ENCODE peak calls at places on chromosomes 6 and 20, in five cellular contexts. A, Y, C, P and I are unnamed samples.

GRCh38 chr20:675453-676314 is at the start of gene SCRT2:
- DNase-seq in Y (peak; percentile 75), A (peak; percentile 73), C (peak; percentile 38), P (peak; percentile 95), I (no peak)

GRCh38 chr20:381581-382290 is 1.2 kb downstream of the TRIB3 start:
- DNase-seq in A (peak; percentile 65), C (peak; percentile 50), Y (peak; percentile 77), P (peak; percentile 62), I (peak; percentile 22)

GRCh38 chr6:116364361-116364760 is 6.4 kb upstream of the DSE start:
- DNase-seq in A (no peak), C (no peak), P (no peak), Y (no peak), I (no peak)

GRCh38 chr6:105402090-105402980 is 547 bp downstream of the PREP start:
- DNase-seq in C (peak; percentile 31), Y (peak; percentile 55), P (peak; percentile 21), A (peak; percentile 48), I (no peak)

GRCh38 chr20:46683939-46684750 is 5.1 kb downstream of the TP53RK start:
- DNase-seq in A (peak; percentile 69), C (peak; percentile 76), Y (peak; percentile 87), P (peak; percentile 81), I (no peak)

GRCh38 chr6:170165085-170165484 is 125.8 kb downstream of the DLL1 start:
- DNase-seq in A (no peak), C (no peak), Y (no peak), P (no peak), I (no peak)

GRCh38 chr6:140178550-140179334 is 804.3 kb upstream of the CITED2 start:
- DNase-seq in A (peak; percentile 29), C (peak; percentile 40), Y (peak; percentile 49), P (no peak), I (peak; percentile 70)

GRCh38 chr6:164097557-164098398 is 683.3 kb downstream of the QKI start:
- DNase-seq in P (peak; percentile 36), C (peak; percentile 47), A (peak; percentile 78), Y (peak; percentile 75), I (no peak)

GRCh38 chr6:44278774-44279697 is 8.8 kb downstream of the TMEM151B start:
- DNase-seq in P (no peak), Y (no peak), A (no peak), C (no peak), I (no peak)

GRCh38 chr6:82616386-82617028 is 252.9 kb downstream of the TPBG start:
- DNase-seq in C (no peak), A (no peak), Y (peak; percentile 38), P (no peak), I (no peak)

GRCh38 chr6:56311086-56311485 is 63.7 kb upstream of the COL21A1 start:
- DNase-seq in P (no peak), Y (no peak), C (no peak), A (no peak), I (no peak)

GRCh38 chr6:14466278-14466677 is 348.7 kb downstream of the CD83 start:
- DNase-seq in P (no peak), A (no peak), Y (peak; percentile 7), C (no peak), I (no peak)

DNA sequence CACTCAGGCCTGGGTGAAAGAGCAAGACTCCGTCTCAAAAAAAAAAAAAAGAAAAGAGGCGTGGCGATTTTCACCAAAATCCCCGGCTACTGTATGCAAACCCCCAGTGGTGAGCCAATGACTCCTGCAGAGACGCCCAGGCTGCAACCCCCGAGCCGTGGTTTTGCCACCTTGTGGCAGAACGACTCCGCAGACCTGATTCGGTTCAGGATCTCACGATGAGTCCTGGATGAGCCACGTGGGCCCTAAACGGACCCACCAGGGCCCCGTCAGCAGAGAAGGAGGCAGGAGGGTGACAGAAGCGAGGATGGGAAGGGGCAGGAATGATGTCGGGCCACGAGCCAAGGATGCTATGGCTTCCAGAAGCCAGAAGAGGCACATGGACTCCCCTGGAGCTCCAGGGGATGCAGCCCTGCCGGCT is 42.5 kb downstream of the SLC2A4RG start:
- DNase-seq in A (no peak), P (no peak), C (no peak), Y (no peak), I (no peak)
- TF ChIP-seq CTCF in A (no peak), P (no peak), C (no peak), Y (no peak), I (no peak)

GRCh38 chr6:136784910-136785746 is 7.1 kb downstream of the MAP3K5 start:
- DNase-seq in A (no peak), Y (peak; percentile 63), P (no peak), C (no peak), I (no peak)

GRCh38 chr6:136784271-136784664 is 8.0 kb downstream of the MAP3K5 start:
- DNase-seq in P (no peak), C (no peak), Y (no peak), A (no peak), I (no peak)

GRCh38 chr6:136788069-136788902 is 4.0 kb downstream of the MAP3K5 start:
- DNase-seq in Y (peak; percentile 93), C (peak; percentile 58), A (peak; percentile 86), P (no peak), I (peak; percentile 62)

GRCh38 chr6:136787726-136788068 is 4.6 kb downstream of the MAP3K5 start:
- DNase-seq in Y (no peak), A (no peak), C (no peak), P (no peak), I (no peak)

GRCh38 chr6:136786708-136787107 is 5.6 kb downstream of the MAP3K5 start:
- DNase-seq in P (no peak), C (no peak), Y (no peak), A (no peak), I (no peak)
- H3K4me3 ChIP-seq in P (no peak overlapping the region), C (no peak overlapping the region), Y (no peak overlapping the region), A (no peak overlapping the region), I (no peak overlapping the region)

GRCh38 chr20:6140947-6141346 is 18.1 kb upstream of the FERMT1 start:
- DNase-seq in Y (peak; percentile 17), A (no peak), C (no peak), P (peak; percentile 14), I (no peak)
- TF ChIP-seq CTCF in Y (peak; percentile 44), A (peak; percentile 28), C (peak; percentile 46), P (peak; percentile 21), I (peak; percentile 27)

DNA sequence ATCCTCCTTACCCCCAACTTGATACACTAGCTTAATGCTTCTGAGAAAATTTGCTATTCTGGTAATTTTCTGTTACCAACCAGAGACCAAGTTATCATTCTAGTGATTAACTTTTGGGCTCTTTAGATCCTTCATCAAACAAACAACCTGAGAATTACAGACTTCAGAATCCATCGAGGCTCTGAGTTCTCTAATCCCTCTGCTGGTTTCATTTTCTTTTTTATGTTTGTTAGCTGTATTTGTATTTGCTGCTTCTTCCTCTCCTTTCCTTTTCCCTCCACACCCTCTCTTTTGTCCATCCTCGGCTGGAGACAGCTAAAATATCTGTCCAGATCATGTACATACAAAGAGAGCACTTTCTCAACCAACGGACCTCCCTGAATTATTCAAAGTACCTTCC is 98.7 kb upstream of the RIPOR2 start:
- DNase-seq in A (no peak), C (no peak), P (no peak), Y (no peak), I (no peak)
- H3K4me3 ChIP-seq in A (no peak overlapping the region), C (no peak overlapping the region), P (no peak overlapping the region), Y (no peak overlapping the region), I (no peak overlapping the region)

GRCh38 chr20:45229264-45230056 is 8.3 kb downstream of the SEMG2 start:
- DNase-seq in P (peak; percentile 30), Y (peak; percentile 7), C (no peak), A (no peak), I (no peak)
- TF ChIP-seq CTCF in P (peak; percentile 54), Y (peak; percentile 55), C (peak; percentile 71), A (peak; percentile 44), I (peak; percentile 54)

GRCh38 chr6:133893324-133893692 is 4.4 kb downstream of the TCF21 start:
- DNase-seq in P (no peak), Y (no peak), A (no peak), C (no peak), I (no peak)

GRCh38 chr6:133896344-133896721 is 7.4 kb downstream of the TCF21 start:
- DNase-seq in P (no peak), C (no peak), A (no peak), Y (no peak), I (no peak)

GRCh38 chr6:133894369-133894768 is 5.5 kb downstream of the TCF21 start:
- DNase-seq in P (no peak), C (no peak), Y (no peak), A (no peak), I (no peak)

GRCh38 chr6:133895573-133896343 is 6.8 kb downstream of the TCF21 start:
- DNase-seq in C (no peak), P (peak; percentile 63), Y (peak; percentile 50), A (peak; percentile 47), I (no peak)

DNA sequence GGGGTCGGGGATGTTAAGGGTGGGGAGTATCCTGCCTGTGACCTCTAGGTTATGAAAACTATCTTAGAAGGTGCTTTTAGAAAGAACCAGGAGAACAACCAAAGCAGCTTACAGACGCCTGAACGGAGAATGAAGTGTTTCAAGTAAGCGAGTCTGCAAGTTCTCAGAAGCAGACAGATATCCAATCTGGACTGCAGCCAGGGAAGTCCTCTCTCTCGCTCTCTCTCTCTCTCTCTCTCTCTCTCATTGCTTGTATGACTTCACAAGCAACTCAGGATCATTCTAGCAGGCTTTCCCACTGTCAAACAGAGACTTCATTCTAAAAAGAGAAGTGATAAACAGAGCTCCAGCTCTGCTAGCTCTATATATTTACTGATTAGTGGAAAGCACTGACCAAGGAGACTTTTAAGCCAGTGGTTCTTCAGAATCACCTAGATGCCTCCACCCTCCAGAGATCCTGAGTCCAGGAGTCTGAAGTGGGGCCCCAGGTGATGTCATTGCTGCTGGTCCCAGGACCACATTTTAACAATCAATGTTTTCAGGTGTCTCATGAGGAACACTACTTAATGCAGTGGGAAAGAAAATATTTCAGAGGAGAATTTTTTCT is 6.0 kb downstream of the TCF21 start:
- DNase-seq in C (no peak), P (no peak), Y (peak; percentile 93), A (peak; percentile 37), I (no peak)
- H3K4me3 ChIP-seq in C (no peak overlapping the region), P (no peak overlapping the region), Y (no peak overlapping the region), A (no peak overlapping the region), I (no peak overlapping the region)